ENCODE peak calls at places on chromosomes 16 and 17, in five cellular contexts. One of them, this sample, is unnamed.

GRCh38 chr17:14918540-14918939 is 346.6 kb downstream of the PMP22 start:
- DNase-seq in stromal cell of bone marrow: no peak
- DNase-seq in upper lobe of right lung: no peak
- DNase-seq in ascending aorta: no peak
- DNase-seq in left colon: no peak
- DNase-seq in this sample: no peak

GRCh38 chr17:38403491-38403890 is 24.8 kb upstream of the ARHGAP23 start:
- DNase-seq in stromal cell of bone marrow: peak; percentile 47
- DNase-seq in upper lobe of right lung: no peak
- DNase-seq in ascending aorta: no peak
- DNase-seq in left colon: no peak
- DNase-seq in this sample: no peak

GRCh38 chr16:30699615-30700099 is 686 bp downstream of the SRCAP start:
- DNase-seq in stromal cell of bone marrow: no peak
- DNase-seq in upper lobe of right lung: no peak
- DNase-seq in ascending aorta: no peak
- DNase-seq in left colon: no peak
- DNase-seq in this sample: no peak

GRCh38 chr16:88279998-88280397 is 102.8 kb upstream of the ZNF469 start:
- DNase-seq in stromal cell of bone marrow: no peak
- DNase-seq in upper lobe of right lung: no peak
- DNase-seq in ascending aorta: no peak
- DNase-seq in left colon: no peak
- DNase-seq in this sample: no peak

GRCh38 chr17:76570457-76570856 is 15.2 kb downstream of the ST6GALNAC2 start:
- DNase-seq in stromal cell of bone marrow: no peak
- DNase-seq in upper lobe of right lung: no peak
- DNase-seq in ascending aorta: no peak
- DNase-seq in left colon: no peak
- DNase-seq in this sample: no peak

GRCh38 chr16:25614836-25615235 is 76.9 kb upstream of the HS3ST4 start:
- DNase-seq in stromal cell of bone marrow: no peak
- DNase-seq in upper lobe of right lung: no peak
- DNase-seq in ascending aorta: no peak
- DNase-seq in left colon: no peak
- DNase-seq in this sample: no peak

GRCh38 chr17:78921437-78921971 is 3.7 kb downstream of the TIMP2 start:
- DNase-seq in stromal cell of bone marrow: no peak
- DNase-seq in upper lobe of right lung: no peak
- DNase-seq in ascending aorta: no peak
- DNase-seq in left colon: peak; percentile 52
- DNase-seq in this sample: peak; percentile 35

GRCh38 chr16:22053921-22054341 is 38.4 kb upstream of the VWA3A start:
- DNase-seq in stromal cell of bone marrow: no peak
- DNase-seq in upper lobe of right lung: no peak
- DNase-seq in ascending aorta: no peak
- DNase-seq in left colon: no peak
- DNase-seq in this sample: no peak

GRCh38 chr17:76076765-76077581 is 2.0 kb upstream of the ZACN start:
- DNase-seq in stromal cell of bone marrow: no peak
- DNase-seq in upper lobe of right lung: peak; percentile 69
- DNase-seq in ascending aorta: no peak
- DNase-seq in left colon: no peak
- DNase-seq in this sample: no peak

GRCh38 chr17:81221371-81221841 is 1.4 kb downstream of the CEP131 start:
- DNase-seq in stromal cell of bone marrow: no peak
- DNase-seq in upper lobe of right lung: no peak
- DNase-seq in ascending aorta: no peak
- DNase-seq in left colon: no peak
- DNase-seq in this sample: no peak

GRCh38 chr16:29813644-29814562 is 1.9 kb downstream of the PRRT2 start:
- DNase-seq in stromal cell of bone marrow: no peak
- DNase-seq in upper lobe of right lung: no peak
- DNase-seq in ascending aorta: no peak
- DNase-seq in left colon: no peak
- DNase-seq in this sample: no peak

GRCh38 chr17:72315514-72315913 is 194.7 kb downstream of the SOX9 start:
- DNase-seq in stromal cell of bone marrow: no peak
- DNase-seq in upper lobe of right lung: no peak
- DNase-seq in ascending aorta: no peak
- DNase-seq in left colon: no peak
- DNase-seq in this sample: no peak

GRCh38 chr17:42459983-42460300 is 1.3 kb downstream of the ATP6V0A1 start:
- DNase-seq in stromal cell of bone marrow: no peak
- DNase-seq in upper lobe of right lung: no peak
- DNase-seq in ascending aorta: no peak
- DNase-seq in left colon: no peak
- DNase-seq in this sample: no peak

GRCh38 chr17:1482686-1483445 is 9.6 kb downstream of the MYO1C start:
- DNase-seq in stromal cell of bone marrow: no peak
- DNase-seq in upper lobe of right lung: no peak
- DNase-seq in ascending aorta: no peak
- DNase-seq in left colon: no peak
- DNase-seq in this sample: no peak

GRCh38 chr16:47358816-47359215 is 102.0 kb downstream of the ITFG1 start:
- DNase-seq in stromal cell of bone marrow: no peak
- DNase-seq in upper lobe of right lung: no peak
- DNase-seq in ascending aorta: no peak
- DNase-seq in left colon: no peak
- DNase-seq in this sample: no peak

GRCh38 chr17:79555543-79555942 is 55.3 kb downstream of the RBFOX3 start:
- DNase-seq in stromal cell of bone marrow: no peak
- DNase-seq in upper lobe of right lung: no peak
- DNase-seq in ascending aorta: no peak
- DNase-seq in left colon: no peak
- DNase-seq in this sample: no peak

GRCh38 chr17:39769974-39770587 is 32.3 kb downstream of the GRB7 start:
- DNase-seq in stromal cell of bone marrow: no peak
- DNase-seq in upper lobe of right lung: no peak
- DNase-seq in ascending aorta: no peak
- DNase-seq in left colon: no peak
- DNase-seq in this sample: no peak

GRCh38 chr17:48024149-48025039 is 13.2 kb downstream of the COPZ2 start:
- DNase-seq in stromal cell of bone marrow: no peak
- DNase-seq in upper lobe of right lung: peak; percentile 90
- DNase-seq in ascending aorta: peak; percentile 23
- DNase-seq in left colon: peak; percentile 72
- DNase-seq in this sample: peak; percentile 77

This sample was measured in tibial artery.